ENCODE peak calls at places on chromosomes 2 and 18, in eight cellular contexts. One of them, this sample, is unnamed.

GRCh38 chr18:5036523-5036922 is 160.5 kb downstream of the AKAIN1 start:
- DNase-seq in body of pancreas: no peak
- DNase-seq in thoracic aorta: no peak
- DNase-seq in adrenal gland: no peak
- DNase-seq in lower lobe of right lung: no peak
- DNase-seq in cardiac fibroblast: no peak
- DNase-seq in A549: no peak
- DNase-seq in transverse colon: no peak
- DNase-seq in this sample: no peak

GRCh38 chr2:9332853-9333245 is 90.5 kb downstream of the ITGB1BP1 start:
- DNase-seq in thoracic aorta: no peak
- DNase-seq in transverse colon: no peak
- DNase-seq in A549: no peak
- DNase-seq in lower lobe of right lung: no peak
- DNase-seq in body of pancreas: no peak
- DNase-seq in adrenal gland: no peak
- DNase-seq in cardiac fibroblast: no peak
- DNase-seq in this sample: no peak

GRCh38 chr18:74290831-74291770 is 662 bp downstream of the CYB5A start:
- DNase-seq in adrenal gland: no peak
- DNase-seq in cardiac fibroblast: peak; percentile 37
- DNase-seq in lower lobe of right lung: peak; percentile 79
- DNase-seq in body of pancreas: peak; percentile 91
- DNase-seq in A549: no peak
- DNase-seq in transverse colon: peak; percentile 65
- DNase-seq in thoracic aorta: no peak
- DNase-seq in this sample: peak; percentile 89

GRCh38 chr18:10270160-10270571 is 184.3 kb upstream of the APCDD1 start:
- DNase-seq in thoracic aorta: no peak
- DNase-seq in cardiac fibroblast: peak; percentile 86
- DNase-seq in A549: no peak
- DNase-seq in lower lobe of right lung: no peak
- DNase-seq in adrenal gland: peak; percentile 36
- DNase-seq in body of pancreas: peak; percentile 57
- DNase-seq in transverse colon: no peak
- DNase-seq in this sample: no peak

GRCh38 chr2:111044066-111044465 is 76.6 kb upstream of the BCL2L11 start:
- DNase-seq in cardiac fibroblast: no peak
- DNase-seq in lower lobe of right lung: no peak
- DNase-seq in transverse colon: no peak
- DNase-seq in adrenal gland: no peak
- DNase-seq in body of pancreas: no peak
- DNase-seq in A549: no peak
- DNase-seq in thoracic aorta: no peak
- DNase-seq in this sample: no peak

GRCh38 chr2:12718662-12719399 is 2.1 kb downstream of the TRIB2 start:
- DNase-seq in body of pancreas: no peak
- DNase-seq in A549: no peak
- DNase-seq in cardiac fibroblast: no peak
- DNase-seq in transverse colon: no peak
- DNase-seq in lower lobe of right lung: no peak
- DNase-seq in thoracic aorta: no peak
- DNase-seq in adrenal gland: no peak
- DNase-seq in this sample: peak; percentile 80

GRCh38 chr2:1942146-1942545 is 197.8 kb upstream of the PXDN start:
- DNase-seq in thoracic aorta: no peak
- DNase-seq in cardiac fibroblast: no peak
- DNase-seq in transverse colon: no peak
- DNase-seq in lower lobe of right lung: no peak
- DNase-seq in adrenal gland: no peak
- DNase-seq in body of pancreas: no peak
- DNase-seq in A549: no peak
- DNase-seq in this sample: no peak

GRCh38 chr2:46922606-46923005 is 7.0 kb upstream of the MCFD2 start:
- DNase-seq in transverse colon: no peak
- DNase-seq in lower lobe of right lung: no peak
- DNase-seq in thoracic aorta: no peak
- DNase-seq in cardiac fibroblast: no peak
- DNase-seq in adrenal gland: no peak
- DNase-seq in A549: no peak
- DNase-seq in body of pancreas: no peak
- DNase-seq in this sample: no peak

GRCh38 chr2:146927080-146927714 is 917.6 kb upstream of the ACVR2A start:
- DNase-seq in transverse colon: peak; percentile 27
- DNase-seq in body of pancreas: peak; percentile 25
- DNase-seq in A549: peak; percentile 36
- DNase-seq in adrenal gland: peak; percentile 19
- DNase-seq in lower lobe of right lung: peak; percentile 43
- DNase-seq in thoracic aorta: no peak
- DNase-seq in cardiac fibroblast: peak; percentile 89
- DNase-seq in this sample: no peak

GRCh38 chr2:196849895-196850294 is 40.7 kb upstream of the C2orf66 start:
- DNase-seq in A549: peak; percentile 58
- DNase-seq in thoracic aorta: no peak
- DNase-seq in transverse colon: peak; percentile 32
- DNase-seq in adrenal gland: peak; percentile 35
- DNase-seq in cardiac fibroblast: peak; percentile 65
- DNase-seq in body of pancreas: peak; percentile 35
- DNase-seq in lower lobe of right lung: no peak
- DNase-seq in this sample: no peak

GRCh38 chr18:23743733-23744333 is 54.6 kb downstream of the LAMA3 start:
- DNase-seq in body of pancreas: no peak
- DNase-seq in cardiac fibroblast: no peak
- DNase-seq in thoracic aorta: no peak
- DNase-seq in transverse colon: no peak
- DNase-seq in adrenal gland: no peak
- DNase-seq in lower lobe of right lung: no peak
- DNase-seq in A549: no peak
- DNase-seq in this sample: no peak

DNA sequence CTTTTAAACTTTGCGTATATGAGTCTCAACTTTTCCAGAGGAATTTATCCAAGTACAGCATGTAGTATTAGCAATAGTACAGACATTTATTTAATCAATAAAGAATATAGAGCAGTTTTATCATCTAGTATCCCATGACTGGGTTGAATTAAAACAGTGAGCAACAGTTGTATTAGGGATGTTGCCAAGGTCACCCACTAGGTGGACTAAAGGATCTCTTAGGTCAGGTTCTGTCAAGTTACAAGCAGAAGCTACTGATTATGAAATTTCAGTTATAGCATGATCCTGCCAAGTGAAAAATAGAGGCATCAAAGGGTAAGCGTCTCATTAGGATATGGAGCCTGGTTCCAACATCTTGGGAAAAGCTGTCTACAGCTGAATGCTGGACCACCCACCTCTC is 52.1 kb upstream of the LAPTM4A start:
- DNase-seq in transverse colon: no peak
- DNase-seq in lower lobe of right lung: no peak
- DNase-seq in adrenal gland: no peak
- DNase-seq in thoracic aorta: no peak
- DNase-seq in body of pancreas: no peak
- DNase-seq in cardiac fibroblast: peak; percentile 26
- DNase-seq in A549: peak; percentile 80
- DNase-seq in this sample: no peak
- TF ChIP-seq CTCF in transverse colon: peak; percentile 55
- TF ChIP-seq CTCF in lower lobe of right lung: no peak
- TF ChIP-seq CTCF in adrenal gland: peak; percentile 27
- TF ChIP-seq CTCF in thoracic aorta: no peak
- TF ChIP-seq CTCF in body of pancreas: peak; percentile 37
- TF ChIP-seq CTCF in cardiac fibroblast: peak; percentile 29
- TF ChIP-seq CTCF in A549: peak; percentile 72
- TF ChIP-seq CTCF in this sample: no peak

GRCh38 chr2:26740346-26740745 is 23.7 kb upstream of the SLC35F6 start:
- DNase-seq in A549: no peak
- DNase-seq in lower lobe of right lung: no peak
- DNase-seq in thoracic aorta: no peak
- DNase-seq in body of pancreas: no peak
- DNase-seq in adrenal gland: no peak
- DNase-seq in transverse colon: no peak
- DNase-seq in cardiac fibroblast: no peak
- DNase-seq in this sample: no peak
- H3K4me3 ChIP-seq in A549: no peak overlapping the region
- H3K4me3 ChIP-seq in lower lobe of right lung: no peak overlapping the region
- H3K4me3 ChIP-seq in thoracic aorta: no peak overlapping the region
- H3K4me3 ChIP-seq in body of pancreas: no peak overlapping the region
- H3K4me3 ChIP-seq in adrenal gland: no peak overlapping the region
- H3K4me3 ChIP-seq in transverse colon: no peak overlapping the region
- H3K4me3 ChIP-seq in cardiac fibroblast: no peak overlapping the region
- H3K4me3 ChIP-seq in this sample: no peak overlapping the region

GRCh38 chr2:238287702-238288649 is at the start of gene PER2:
- DNase-seq in A549: peak; percentile 91
- DNase-seq in thoracic aorta: peak; percentile 68
- DNase-seq in transverse colon: peak; percentile 70
- DNase-seq in body of pancreas: peak; percentile 75
- DNase-seq in adrenal gland: peak; percentile 56
- DNase-seq in cardiac fibroblast: peak; percentile 80
- DNase-seq in lower lobe of right lung: peak; percentile 81
- DNase-seq in this sample: peak; percentile 94
- TF ChIP-seq CTCF in A549: peak; percentile 19
- TF ChIP-seq CTCF in thoracic aorta: peak; percentile 14
- TF ChIP-seq CTCF in transverse colon: peak; percentile 26
- TF ChIP-seq CTCF in body of pancreas: no peak
- TF ChIP-seq CTCF in adrenal gland: no peak
- TF ChIP-seq CTCF in cardiac fibroblast: peak; percentile 13
- TF ChIP-seq CTCF in lower lobe of right lung: no peak
- TF ChIP-seq CTCF in this sample: no peak

GRCh38 chr2:212539145-212539880 is 711 bp upstream of the ERBB4 start:
- DNase-seq in adrenal gland: peak; percentile 36
- DNase-seq in thoracic aorta: no peak
- DNase-seq in A549: no peak
- DNase-seq in cardiac fibroblast: peak; percentile 18
- DNase-seq in transverse colon: no peak
- DNase-seq in body of pancreas: peak; percentile 87
- DNase-seq in lower lobe of right lung: peak; percentile 65
- DNase-seq in this sample: peak; percentile 50

GRCh38 chr2:212535963-212536362 is 2.6 kb downstream of the ERBB4 start:
- DNase-seq in transverse colon: no peak
- DNase-seq in A549: no peak
- DNase-seq in thoracic aorta: no peak
- DNase-seq in cardiac fibroblast: no peak
- DNase-seq in adrenal gland: no peak
- DNase-seq in lower lobe of right lung: no peak
- DNase-seq in body of pancreas: no peak
- DNase-seq in this sample: no peak

GRCh38 chr2:212536385-212537310 is 2.0 kb downstream of the ERBB4 start:
- DNase-seq in thoracic aorta: no peak
- DNase-seq in A549: no peak
- DNase-seq in transverse colon: no peak
- DNase-seq in adrenal gland: no peak
- DNase-seq in body of pancreas: peak; percentile 24
- DNase-seq in lower lobe of right lung: no peak
- DNase-seq in cardiac fibroblast: no peak
- DNase-seq in this sample: peak; percentile 64

GRCh38 chr2:212538156-212539144 is at the start of gene ERBB4:
- DNase-seq in cardiac fibroblast: no peak
- DNase-seq in lower lobe of right lung: peak; percentile 66
- DNase-seq in thoracic aorta: no peak
- DNase-seq in body of pancreas: peak; percentile 38
- DNase-seq in adrenal gland: peak; percentile 15
- DNase-seq in transverse colon: no peak
- DNase-seq in A549: no peak
- DNase-seq in this sample: peak; percentile 65

DNA sequence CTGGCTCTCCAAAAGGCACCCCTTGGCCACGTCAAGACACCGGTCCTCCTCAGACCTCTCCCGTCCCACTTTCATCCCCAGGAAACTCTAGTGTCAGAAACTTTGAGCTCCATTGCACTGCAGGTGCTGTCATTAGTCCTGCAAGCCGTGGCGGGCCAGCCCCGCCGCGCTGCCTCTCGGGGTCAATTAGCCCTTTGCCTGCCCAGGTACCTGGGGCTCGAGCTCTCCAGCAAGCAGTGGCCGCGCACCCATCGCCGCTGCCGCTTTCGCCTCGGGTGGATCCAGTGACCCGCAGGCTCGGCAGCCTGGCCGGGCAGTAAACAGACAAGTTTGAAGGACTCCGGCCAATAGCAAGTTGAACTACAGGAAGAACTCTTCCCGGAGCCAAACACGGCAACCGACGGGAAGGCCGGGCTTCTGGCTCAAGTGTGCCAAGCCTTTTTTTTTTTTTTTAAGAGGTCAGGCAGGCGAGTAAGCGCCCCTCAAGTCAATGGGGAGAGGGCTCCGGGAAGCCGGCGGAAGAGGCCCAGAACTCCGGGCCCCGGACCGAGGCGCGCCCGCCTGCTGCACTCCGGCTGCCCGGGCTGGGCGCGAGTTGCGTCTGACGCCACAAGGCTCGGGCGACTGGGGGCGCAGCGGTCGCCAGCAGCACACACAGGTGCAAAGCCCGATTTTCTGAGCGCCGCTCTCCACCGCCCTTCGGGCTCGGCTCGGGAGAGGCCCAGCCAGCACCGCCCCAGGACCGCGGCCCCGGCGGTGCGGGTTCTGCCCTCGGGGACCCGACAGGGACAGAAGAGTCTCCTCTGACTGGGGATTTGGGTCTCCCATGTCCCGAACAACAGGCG is 1.1 kb downstream of the ERBB4 start:
- DNase-seq in A549: no peak
- DNase-seq in adrenal gland: peak; percentile 27
- DNase-seq in body of pancreas: peak; percentile 66
- DNase-seq in lower lobe of right lung: peak; percentile 64
- DNase-seq in cardiac fibroblast: peak; percentile 29
- DNase-seq in thoracic aorta: no peak
- DNase-seq in transverse colon: no peak
- DNase-seq in this sample: peak; percentile 76
- H3K4me3 ChIP-seq in A549: peak overlapping the region; percentile 50
- H3K4me3 ChIP-seq in adrenal gland: peak overlapping the region; percentile 69
- H3K4me3 ChIP-seq in body of pancreas: peak overlapping the region; percentile 64
- H3K4me3 ChIP-seq in lower lobe of right lung: peak overlapping the region; percentile 61
- H3K4me3 ChIP-seq in cardiac fibroblast: peak overlapping the region; percentile 57
- H3K4me3 ChIP-seq in thoracic aorta: peak overlapping the region; percentile 91
- H3K4me3 ChIP-seq in transverse colon: peak overlapping the region; percentile 21
- H3K4me3 ChIP-seq in this sample: peak overlapping the region; percentile 72

This sample was measured in spleen.